ENCODE peak calls at places on chromosome 13, in six cellular contexts. G is GM12864, O is GM06990, D is NCI-H345, J is Right ventricle myocardium superior, X is activated T-cell treated with anti-CD3 and anti-CD28 coated beads for 1 hour. E is an unnamed sample.

GRCh38 chr13:109494955-109495354 is 291.4 kb downstream of the IRS2 start:
- DNase-seq in D (no peak), G (no peak), J (no peak), O (no peak), X (no peak), E (no peak)

GRCh38 chr13:26946675-26947342 is 186.2 kb upstream of the GPR12 start:
- DNase-seq in D (peak), G (peak), J (no peak), O (no peak), X (no peak), E (peak)

GRCh38 chr13:27455331-27455855 is 5.0 kb upstream of the MTIF3 start:
- DNase-seq in X (no peak), G (no peak), O (peak), J (no peak), D (no peak), E (no peak)

GRCh38 chr13:49399801-49400472 is 43.9 kb downstream of the CAB39L start:
- DNase-seq in D (no peak), J (no peak), O (no peak), G (no peak), X (no peak), E (no peak)

GRCh38 chr13:18943273-18943672 is 238.4 kb downstream of the TUBA3C start:
- DNase-seq in O (no peak), D (no peak), J (no peak), X (no peak), G (no peak), E (no peak)

GRCh38 chr13:76378767-76379166 is 507.4 kb downstream of the KCTD12 start:
- DNase-seq in D (no peak), X (no peak), O (no peak), G (no peak), J (no peak), E (no peak)

GRCh38 chr13:48403151-48403631 is 9.7 kb downstream of the LPAR6 start:
- DNase-seq in X (no peak), O (peak), D (no peak), G (no peak), J (no peak), E (no peak)

GRCh38 chr13:19769854-19770253 is 12.9 kb downstream of the PSPC1 start:
- DNase-seq in G (no peak), D (no peak), J (no peak), O (no peak), X (no peak), E (no peak)

GRCh38 chr13:21079761-21080730 is 18.7 kb upstream of the LATS2 start:
- DNase-seq in O (no peak), J (no peak), X (no peak), D (no peak), G (no peak), E (no peak)

E was measured in neuronal stem cell.